ENCODE peak calls at places on chromosomes 4 and X, in seven cellular contexts. One of them, this sample, is unnamed.
A peak's percentile ranks its signal among the peaks of the same experiment; 100 is the strongest.

GRCh38 chr4:78612398-78613005 is 60.9 kb downstream of the ANXA3 start:
- DNase-seq in lower lobe of right lung: no peak
- DNase-seq in left ventricle myocardium inferior: no peak
- DNase-seq in psoas muscle: no peak
- DNase-seq in AG10803: peak; percentile 73
- DNase-seq in fibroblast of pulmonary artery: peak; percentile 79
- DNase-seq in AG04449: no peak
- DNase-seq in this sample: peak; percentile 69

GRCh38 chr4:166067915-166068314 is 194.9 kb downstream of the TLL1 start:
- DNase-seq in AG04449: no peak
- DNase-seq in fibroblast of pulmonary artery: no peak
- DNase-seq in psoas muscle: no peak
- DNase-seq in AG10803: no peak
- DNase-seq in lower lobe of right lung: no peak
- DNase-seq in left ventricle myocardium inferior: no peak
- DNase-seq in this sample: no peak

GRCh38 chr4:83516042-83516772 is 19.7 kb upstream of the GPAT3 start:
- DNase-seq in AG04449: peak; percentile 17
- DNase-seq in left ventricle myocardium inferior: no peak
- DNase-seq in AG10803: peak; percentile 60
- DNase-seq in fibroblast of pulmonary artery: peak; percentile 32
- DNase-seq in psoas muscle: no peak
- DNase-seq in lower lobe of right lung: no peak
- DNase-seq in this sample: peak; percentile 95

GRCh38 chrX:153564047-153564606 is 34.8 kb downstream of the CCNQ start:
- DNase-seq in lower lobe of right lung: no peak
- DNase-seq in psoas muscle: peak; percentile 82
- DNase-seq in left ventricle myocardium inferior: peak; percentile 31
- DNase-seq in fibroblast of pulmonary artery: peak; percentile 17
- DNase-seq in AG10803: no peak
- DNase-seq in AG04449: no peak
- DNase-seq in this sample: peak; percentile 8

GRCh38 chr4:37715889-37716402 is 29.8 kb upstream of the RELL1 start:
- DNase-seq in AG10803: no peak
- DNase-seq in lower lobe of right lung: no peak
- DNase-seq in AG04449: no peak
- DNase-seq in left ventricle myocardium inferior: no peak
- DNase-seq in fibroblast of pulmonary artery: peak; percentile 49
- DNase-seq in psoas muscle: peak; percentile 77
- DNase-seq in this sample: peak; percentile 57

GRCh38 chr4:159764343-159764952 is 661.6 kb downstream of the RAPGEF2 start:
- DNase-seq in AG10803: peak; percentile 12
- DNase-seq in AG04449: no peak
- DNase-seq in lower lobe of right lung: no peak
- DNase-seq in left ventricle myocardium inferior: no peak
- DNase-seq in fibroblast of pulmonary artery: peak; percentile 67
- DNase-seq in psoas muscle: no peak
- DNase-seq in this sample: peak; percentile 35

GRCh38 chrX:45344597-45344996 is 143.9 kb upstream of the DIPK2B start:
- DNase-seq in lower lobe of right lung: no peak
- DNase-seq in psoas muscle: no peak
- DNase-seq in AG04449: peak; percentile 50
- DNase-seq in fibroblast of pulmonary artery: peak; percentile 50
- DNase-seq in AG10803: peak; percentile 87
- DNase-seq in left ventricle myocardium inferior: no peak
- DNase-seq in this sample: peak; percentile 94

GRCh38 chr4:102531441-102531840 is 30.3 kb downstream of the NFKB1 start:
- DNase-seq in AG04449: no peak
- DNase-seq in fibroblast of pulmonary artery: no peak
- DNase-seq in psoas muscle: no peak
- DNase-seq in lower lobe of right lung: no peak
- DNase-seq in left ventricle myocardium inferior: no peak
- DNase-seq in AG10803: peak; percentile 16
- DNase-seq in this sample: no peak

GRCh38 chrX:54808109-54808604 is 612 bp downstream of the MAGED2 start:
- DNase-seq in psoas muscle: peak; percentile 83
- DNase-seq in AG10803: peak; percentile 28
- DNase-seq in left ventricle myocardium inferior: peak; percentile 76
- DNase-seq in lower lobe of right lung: no peak
- DNase-seq in fibroblast of pulmonary artery: no peak
- DNase-seq in AG04449: no peak
- DNase-seq in this sample: peak; percentile 19

GRCh38 chr4:1997712-1998111 is 11.1 kb downstream of the NELFA start:
- DNase-seq in AG04449: no peak
- DNase-seq in lower lobe of right lung: no peak
- DNase-seq in psoas muscle: no peak
- DNase-seq in AG10803: no peak
- DNase-seq in left ventricle myocardium inferior: no peak
- DNase-seq in fibroblast of pulmonary artery: no peak
- DNase-seq in this sample: no peak

GRCh38 chr4:66629927-66630326 is 915.4 kb downstream of the CENPC start:
- DNase-seq in psoas muscle: no peak
- DNase-seq in lower lobe of right lung: no peak
- DNase-seq in left ventricle myocardium inferior: no peak
- DNase-seq in AG10803: no peak
- DNase-seq in AG04449: no peak
- DNase-seq in fibroblast of pulmonary artery: no peak
- DNase-seq in this sample: no peak

GRCh38 chr4:52250124-52250523 is 199.0 kb downstream of the SPATA18 start:
- DNase-seq in left ventricle myocardium inferior: peak; percentile 19
- DNase-seq in AG04449: no peak
- DNase-seq in psoas muscle: peak; percentile 51
- DNase-seq in lower lobe of right lung: no peak
- DNase-seq in fibroblast of pulmonary artery: peak; percentile 6
- DNase-seq in AG10803: peak; percentile 17
- DNase-seq in this sample: peak; percentile 90

GRCh38 chr4:72779256-72779655 is 210.2 kb upstream of the ADAMTS3 start:
- DNase-seq in lower lobe of right lung: no peak
- DNase-seq in AG04449: no peak
- DNase-seq in AG10803: peak; percentile 63
- DNase-seq in psoas muscle: no peak
- DNase-seq in fibroblast of pulmonary artery: peak; percentile 45
- DNase-seq in left ventricle myocardium inferior: no peak
- DNase-seq in this sample: peak; percentile 51

GRCh38 chr4:104128850-104129213 is 365.9 kb downstream of the CXXC4 start:
- DNase-seq in psoas muscle: no peak
- DNase-seq in AG10803: no peak
- DNase-seq in left ventricle myocardium inferior: no peak
- DNase-seq in lower lobe of right lung: no peak
- DNase-seq in fibroblast of pulmonary artery: no peak
- DNase-seq in AG04449: no peak
- DNase-seq in this sample: no peak
- H3K4me3 ChIP-seq in psoas muscle: no peak overlapping the region
- H3K4me3 ChIP-seq in AG10803: no peak overlapping the region
- H3K4me3 ChIP-seq in left ventricle myocardium inferior: no peak overlapping the region
- H3K4me3 ChIP-seq in lower lobe of right lung: no peak overlapping the region
- H3K4me3 ChIP-seq in fibroblast of pulmonary artery: no peak overlapping the region
- H3K4me3 ChIP-seq in AG04449: no peak overlapping the region
- H3K4me3 ChIP-seq in this sample: no peak overlapping the region

DNA sequence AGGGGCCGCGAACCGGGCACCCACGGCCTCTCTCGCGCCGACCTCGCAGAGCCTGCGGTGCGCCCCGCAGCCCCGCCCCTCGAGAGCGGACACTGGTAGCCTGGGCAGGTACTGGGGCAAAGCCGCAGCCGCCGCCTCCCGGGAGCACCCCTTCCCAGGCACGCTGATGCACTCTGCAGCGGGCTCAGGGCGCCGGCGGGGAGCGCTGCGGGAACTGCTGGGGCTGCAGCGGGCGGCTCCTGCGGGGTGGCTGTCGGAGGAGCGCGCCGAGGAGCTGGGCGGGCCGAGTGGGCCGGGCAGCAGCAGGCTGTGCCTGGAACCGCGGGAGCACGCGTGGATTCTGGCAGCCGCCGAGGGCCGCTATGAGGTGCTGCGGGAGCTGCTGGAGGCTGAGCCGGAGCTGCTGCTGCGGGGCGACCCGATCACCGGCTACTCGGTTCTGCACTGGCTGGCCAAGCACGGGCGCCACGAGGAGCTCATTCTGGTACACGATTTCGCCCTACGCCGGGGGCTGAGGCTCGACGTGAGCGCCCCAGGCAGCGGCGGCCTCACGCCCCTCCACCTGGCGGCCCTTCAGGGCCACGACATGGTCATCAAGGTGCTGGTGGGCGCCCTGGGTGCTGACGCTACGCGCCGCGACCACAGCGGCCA is 419 bp downstream of the SOWAHD start:
- DNase-seq in AG10803: no peak
- DNase-seq in AG04449: no peak
- DNase-seq in fibroblast of pulmonary artery: no peak
- DNase-seq in psoas muscle: peak; percentile 58
- DNase-seq in lower lobe of right lung: no peak
- DNase-seq in left ventricle myocardium inferior: peak; percentile 13
- DNase-seq in this sample: no peak
- H3K4me3 ChIP-seq in AG10803: peak overlapping the region; percentile 51
- H3K4me3 ChIP-seq in AG04449: peak overlapping the region; percentile 54
- H3K4me3 ChIP-seq in fibroblast of pulmonary artery: peak overlapping the region; percentile 47
- H3K4me3 ChIP-seq in psoas muscle: peak overlapping the region; percentile 61
- H3K4me3 ChIP-seq in lower lobe of right lung: peak overlapping the region; percentile 61
- H3K4me3 ChIP-seq in left ventricle myocardium inferior: peak overlapping the region; percentile 65
- H3K4me3 ChIP-seq in this sample: peak overlapping the region; percentile 35

GRCh38 chrX:115913575-115913974 is 257.0 kb upstream of the AGTR2 start:
- DNase-seq in lower lobe of right lung: no peak
- DNase-seq in fibroblast of pulmonary artery: no peak
- DNase-seq in left ventricle myocardium inferior: no peak
- DNase-seq in AG10803: no peak
- DNase-seq in AG04449: no peak
- DNase-seq in psoas muscle: no peak
- DNase-seq in this sample: no peak
- H3K4me3 ChIP-seq in lower lobe of right lung: no peak overlapping the region
- H3K4me3 ChIP-seq in fibroblast of pulmonary artery: no peak overlapping the region
- H3K4me3 ChIP-seq in left ventricle myocardium inferior: no peak overlapping the region
- H3K4me3 ChIP-seq in AG10803: no peak overlapping the region
- H3K4me3 ChIP-seq in AG04449: no peak overlapping the region
- H3K4me3 ChIP-seq in psoas muscle: no peak overlapping the region
- H3K4me3 ChIP-seq in this sample: no peak overlapping the region

GRCh38 chr4:110611968-110612447 is 10.9 kb downstream of the PITX2 start:
- DNase-seq in psoas muscle: no peak
- DNase-seq in fibroblast of pulmonary artery: no peak
- DNase-seq in lower lobe of right lung: no peak
- DNase-seq in left ventricle myocardium inferior: no peak
- DNase-seq in AG10803: no peak
- DNase-seq in AG04449: no peak
- DNase-seq in this sample: no peak

GRCh38 chr4:110614173-110614948 is 8.5 kb downstream of the PITX2 start:
- DNase-seq in AG04449: no peak
- DNase-seq in psoas muscle: no peak
- DNase-seq in fibroblast of pulmonary artery: no peak
- DNase-seq in lower lobe of right lung: no peak
- DNase-seq in AG10803: no peak
- DNase-seq in left ventricle myocardium inferior: no peak
- DNase-seq in this sample: no peak

GRCh38 chr4:110612631-110613269 is 10.1 kb downstream of the PITX2 start:
- DNase-seq in AG04449: no peak
- DNase-seq in fibroblast of pulmonary artery: no peak
- DNase-seq in AG10803: no peak
- DNase-seq in lower lobe of right lung: no peak
- DNase-seq in left ventricle myocardium inferior: no peak
- DNase-seq in psoas muscle: no peak
- DNase-seq in this sample: no peak

GRCh38 chr4:110614981-110615365 is 7.9 kb downstream of the PITX2 start:
- DNase-seq in psoas muscle: no peak
- DNase-seq in lower lobe of right lung: no peak
- DNase-seq in AG04449: no peak
- DNase-seq in fibroblast of pulmonary artery: no peak
- DNase-seq in left ventricle myocardium inferior: no peak
- DNase-seq in AG10803: no peak
- DNase-seq in this sample: no peak

GRCh38 chr4:110613710-110614109 is 9.2 kb downstream of the PITX2 start:
- DNase-seq in AG10803: no peak
- DNase-seq in psoas muscle: no peak
- DNase-seq in fibroblast of pulmonary artery: no peak
- DNase-seq in lower lobe of right lung: no peak
- DNase-seq in AG04449: no peak
- DNase-seq in left ventricle myocardium inferior: no peak
- DNase-seq in this sample: no peak
- H3K4me3 ChIP-seq in AG10803: no peak overlapping the region
- H3K4me3 ChIP-seq in psoas muscle: no peak overlapping the region
- H3K4me3 ChIP-seq in fibroblast of pulmonary artery: no peak overlapping the region
- H3K4me3 ChIP-seq in lower lobe of right lung: no peak overlapping the region
- H3K4me3 ChIP-seq in AG04449: no peak overlapping the region
- H3K4me3 ChIP-seq in left ventricle myocardium inferior: no peak overlapping the region
- H3K4me3 ChIP-seq in this sample: no peak overlapping the region

This sample was measured in fibroblast of mammary gland.